ENCODE peak calls at places on chromosomes 6 and 20, in six cellular contexts. S is cardiac muscle cell, O is fibroblast of lung, F is spleen, A is tibial artery, D is HAP-1. B is an unnamed sample. For H3K36me3 and H3K4me1, the result is how much of the 10 kb centered on the place peaks cover.

GRCh38 chr20:6976535-6976934 is 209.0 kb downstream of the BMP2 start:
- DNase-seq in O (peak), A (no peak), D (no peak), F (no peak), S (no peak), B (no peak)

GRCh38 chr20:42979720-42980119 is 210.0 kb downstream of the PTPRT start:
- DNase-seq in S (no peak), O (no peak), F (no peak), D (no peak), A (no peak), B (no peak)

GRCh38 chr6:90083891-90084290 is 189.6 kb downstream of the GJA10 start:
- DNase-seq in S (no peak), F (peak), D (no peak), O (no peak), A (no peak), B (no peak)

GRCh38 chr6:47915017-47915416 is 133.2 kb downstream of the OPN5 start:
- DNase-seq in D (peak), A (no peak), O (no peak), F (no peak), S (no peak), B (no peak)

GRCh38 chr6:167660944-167661343 is 165.8 kb upstream of the AFDN start:
- DNase-seq in S (no peak), O (no peak), A (no peak), F (peak), D (no peak), B (no peak)

GRCh38 chr6:39428152-39428551 is 105.7 kb upstream of the KCNK16 start:
- DNase-seq in A (no peak), O (no peak), S (no peak), D (no peak), F (no peak), B (no peak)

GRCh38 chr6:140731741-140732140 is 1357.3 kb upstream of the CITED2 start:
- DNase-seq in F (no peak), D (no peak), S (peak), A (no peak), O (peak), B (no peak)

GRCh38 chr20:63741676-63742380 is 2.3 kb downstream of the SLC2A4RG start:
- DNase-seq in O (no peak), S (no peak), F (peak), D (no peak), A (no peak), B (peak)

GRCh38 chr20:15802020-15802419 is 771.2 kb downstream of the KIF16B start:
- DNase-seq in O (no peak), F (no peak), D (no peak), A (no peak), S (no peak), B (no peak)

GRCh38 chr20:43537921-43538854 is 20.6 kb upstream of the SGK2 start:
- DNase-seq in F (no peak), O (peak), S (peak), A (peak), D (peak), B (peak)

GRCh38 chr6:30707281-30707850 is 9.7 kb downstream of the MDC1 start:
- DNase-seq in O (no peak), S (no peak), F (peak), A (no peak), D (no peak), B (no peak)

GRCh38 chr6:14770572-14770971 is 475.3 kb upstream of the JARID2 start:
- DNase-seq in F (no peak), D (no peak), O (peak), A (no peak), S (peak), B (no peak)

GRCh38 chr20:1898496-1899168 is 3.4 kb downstream of the SIRPA start:
- DNase-seq in D (no peak), F (no peak), O (no peak), S (peak), A (no peak), B (no peak)

GRCh38 chr6:85792278-85792677 is 149.6 kb upstream of the SYNCRIP start:
- DNase-seq in D (no peak), A (no peak), S (no peak), O (no peak), F (no peak), B (no peak)

GRCh38 chr6:50249493-50249892 is 199.8 kb upstream of the DEFB112 start:
- DNase-seq in D (no peak), A (no peak), S (no peak), O (peak), F (no peak), B (no peak)

GRCh38 chr6:11143394-11144371 is 32.2 kb upstream of the ERVFRD-1 start:
- DNase-seq in O (peak), S (peak), D (no peak), A (peak), F (peak), B (no peak)

GRCh38 chr20:19435820-19436219 is 223.4 kb downstream of the SLC24A3 start:
- DNase-seq in D (no peak), S (no peak), A (no peak), F (no peak), O (no peak), B (no peak)

GRCh38 chr6:111207141-111207858 is 120.0 kb downstream of the SLC16A10 start:
- DNase-seq in O (no peak), S (peak), A (no peak), F (no peak), D (no peak), B (no peak)

GRCh38 chr6:107491791-107492674 is 2.1 kb downstream of the SOBP start:
- DNase-seq in S (peak), D (no peak), F (no peak), O (peak), A (peak), B (peak)

GRCh38 chr6:33766921-33767700 is 20.4 kb upstream of the IP6K3 start:
- DNase-seq in A (no peak), S (no peak), F (no peak), D (no peak), O (no peak), B (no peak)

GRCh38 chr6:139925894-139926641 is 551.6 kb upstream of the CITED2 start:
- DNase-seq in F (no peak), S (peak), O (peak), D (no peak), A (peak), B (no peak)

GRCh38 chr20:61806995-61807394 is 258.7 kb downstream of the TAF4 start:
- DNase-seq in O (no peak), F (peak), A (no peak), S (no peak), D (no peak), B (no peak)

GRCh38 chr6:150539111-150539510 is 60.6 kb upstream of the PLEKHG1 start:
- DNase-seq in A (no peak), F (no peak), D (no peak), O (no peak), S (no peak), B (no peak)

GRCh38 chr20:37711987-37712961 is 18.4 kb downstream of the CTNNBL1 start:
- DNase-seq in F (no peak), S (no peak), D (no peak), A (no peak), O (no peak), B (no peak)

GRCh38 chr6:17556014-17556413 is 44.1 kb upstream of the FAM8A1 start:
- DNase-seq in O (peak), S (no peak), D (no peak), A (no peak), F (no peak), B (no peak)

GRCh38 chr6:44787254-44787844 is 399.8 kb downstream of the CDC5L start:
- DNase-seq in D (no peak), A (no peak), F (no peak), S (no peak), O (no peak), B (no peak)

GRCh38 chr20:47875302-47876025 is 90.2 kb upstream of the SULF2 start:
- DNase-seq in F (no peak), O (no peak), A (no peak), S (peak), D (no peak), B (no peak)

GRCh38 chr20:17680836-17681740 is 954 bp downstream of the RRBP1 start:
- DNase-seq in A (peak), O (peak), F (peak), S (peak), D (peak), B (peak)

GRCh38 chr6:125154184-125155135 is 887 bp downstream of the TPD52L1 start:
- DNase-seq in D (peak), S (no peak), O (no peak), F (peak), A (peak), B (peak)

GRCh38 chr20:36147707-36148106 is 6.8 kb upstream of the EPB41L1 start:
- DNase-seq in A (peak), O (peak), D (no peak), F (no peak), S (peak), B (no peak)

GRCh38 chr6:22928775-22929174 is 359.4 kb downstream of the HDGFL1 start:
- DNase-seq in O (no peak), D (no peak), F (no peak), A (no peak), S (no peak), B (no peak)

GRCh38 chr6:30548375-30548774 is 7.9 kb downstream of the GNL1 start:
- DNase-seq in A (no peak), D (no peak), F (no peak), O (peak), S (no peak), B (no peak)

GRCh38 chr6:130935978-130936377 is 108.8 kb downstream of the SMLR1 start:
- DNase-seq in S (no peak), A (no peak), O (no peak), F (no peak), D (peak), B (no peak)

GRCh38 chr20:62437430-62437829 is 10.1 kb upstream of the RBBP8NL start:
- DNase-seq in S (no peak), D (no peak), F (no peak), A (no peak), O (no peak), B (no peak)

GRCh38 chr20:32969356-32970114 is 34.7 kb downstream of the SUN5 start:
- DNase-seq in A (no peak), S (no peak), D (no peak), O (no peak), F (peak), B (no peak)

GRCh38 chr6:11354019-11354418 is 121.6 kb upstream of the NEDD9 start:
- DNase-seq in F (no peak), A (peak), D (peak), O (peak), S (peak), B (no peak)

GRCh38 chr6:83609248-83609647 is 96.9 kb downstream of the PRSS35 start:
- DNase-seq in S (no peak), F (no peak), A (no peak), O (no peak), D (no peak), B (no peak)

GRCh38 chr6:108133594-108134179 is 32.1 kb upstream of the NR2E1 start:
- DNase-seq in F (peak), D (peak), O (peak), A (peak), S (peak), B (peak)

GRCh38 chr6:96947055-96947454 is 22.5 kb downstream of the KLHL32 start:
- DNase-seq in F (no peak), S (no peak), O (no peak), A (no peak), D (no peak), B (no peak)

GRCh38 chr20:40207618-40208017 is 481.4 kb downstream of the MAFB start:
- DNase-seq in S (peak), O (no peak), A (no peak), D (no peak), F (no peak), B (no peak)

GRCh38 chr20:34281177-34281576 is 22.0 kb downstream of the AHCY start:
- DNase-seq in D (no peak), F (no peak), O (no peak), A (no peak), S (no peak), B (no peak)

GRCh38 chr20:34285450-34285849 is 17.7 kb downstream of the AHCY start:
- DNase-seq in A (no peak), O (no peak), F (no peak), S (no peak), D (no peak), B (no peak)

GRCh38 chr20:34283844-34284243 is 19.3 kb downstream of the AHCY start:
- DNase-seq in A (no peak), O (no peak), F (no peak), S (no peak), D (no peak), B (no peak)
- H3K36me3 ChIP-seq in A (half or more), O (under half), F (half or more), S (half or more), D (half or more), B (under half)

DNA sequence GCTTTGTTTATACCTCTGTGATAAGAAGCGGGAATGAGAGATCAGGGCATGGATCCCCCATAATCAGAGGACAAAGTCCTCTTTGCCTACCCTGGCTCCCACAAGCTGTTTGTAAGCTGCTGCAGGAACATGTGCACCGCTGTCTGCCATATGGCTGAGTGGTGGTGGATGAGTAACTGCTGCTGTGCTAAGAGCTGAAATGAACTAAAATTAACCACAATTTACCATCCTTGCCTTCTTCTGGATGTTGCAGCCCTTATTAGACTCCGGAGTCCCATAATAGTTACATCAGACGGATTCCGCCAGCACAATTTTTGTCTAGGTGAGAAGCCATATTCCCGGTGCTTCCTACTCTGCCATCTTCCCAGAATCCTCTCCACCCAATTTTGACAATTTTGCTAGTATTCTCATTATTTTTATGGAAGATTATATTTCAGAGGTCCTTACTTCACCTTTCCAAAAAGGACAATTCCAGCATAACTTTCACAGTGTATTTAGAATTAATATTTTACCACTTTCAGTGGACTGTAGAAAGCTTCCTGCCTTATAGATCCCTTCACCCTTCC is 6.0 kb upstream of the CMTR1 start:
- DNase-seq in S (no peak), A (no peak), F (no peak), D (no peak), O (peak), B (no peak)
- H3K4me1 ChIP-seq in S (under half), A (under half), F (under half), D (under half), O (under half), B (under half)

DNA sequence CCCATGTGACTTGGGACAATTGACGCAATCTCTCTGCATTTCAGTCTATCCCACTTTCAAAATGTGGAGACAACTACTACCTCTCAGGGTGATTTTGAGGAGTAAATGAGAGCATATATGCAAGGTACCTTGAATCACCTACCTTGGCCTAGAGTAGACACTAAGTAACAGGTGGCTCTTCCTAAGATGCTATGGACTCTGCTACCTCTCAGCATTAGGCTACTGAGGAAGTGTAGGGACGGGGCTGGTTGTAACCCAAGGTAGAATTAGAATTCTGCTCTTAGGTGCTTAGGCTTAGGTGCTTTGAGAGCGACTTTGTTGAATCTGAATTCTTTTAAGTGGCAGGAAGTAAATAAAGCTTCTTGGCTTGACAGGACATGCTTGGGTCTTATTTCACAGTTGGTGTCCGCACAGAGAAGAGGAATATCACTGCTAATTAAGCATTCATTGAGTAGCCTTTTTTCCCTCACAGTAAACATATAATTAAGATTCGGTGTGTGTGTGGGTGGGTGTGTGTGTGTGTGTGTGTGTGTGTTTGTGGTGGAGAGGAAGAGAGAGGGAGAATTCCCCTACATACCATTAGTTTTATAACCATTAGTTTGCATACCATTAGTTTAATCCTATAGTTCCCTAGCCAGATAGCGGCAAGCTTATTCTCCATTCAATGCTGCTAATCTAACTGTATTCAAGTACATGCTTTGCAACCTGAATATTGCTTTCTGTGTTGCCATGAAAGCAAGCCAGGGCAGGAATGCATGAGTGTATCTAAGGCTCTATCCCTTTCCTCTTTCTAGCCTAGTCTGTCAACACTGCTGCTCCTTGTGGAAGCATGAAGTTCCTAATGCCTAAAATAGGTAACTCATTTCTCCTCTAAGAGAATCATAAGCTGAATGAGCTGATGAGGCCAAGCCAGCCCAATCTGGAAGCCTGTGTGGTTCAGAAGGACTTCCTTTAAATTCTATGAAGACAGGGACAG is 112.5 kb downstream of the IPCEF1 start:
- DNase-seq in F (no peak), O (no peak), A (no peak), D (peak), S (no peak), B (no peak)
- H3K4me3 ChIP-seq in F (no peak), O (no peak), A (no peak), D (no peak), S (no peak), B (no peak)

DNA sequence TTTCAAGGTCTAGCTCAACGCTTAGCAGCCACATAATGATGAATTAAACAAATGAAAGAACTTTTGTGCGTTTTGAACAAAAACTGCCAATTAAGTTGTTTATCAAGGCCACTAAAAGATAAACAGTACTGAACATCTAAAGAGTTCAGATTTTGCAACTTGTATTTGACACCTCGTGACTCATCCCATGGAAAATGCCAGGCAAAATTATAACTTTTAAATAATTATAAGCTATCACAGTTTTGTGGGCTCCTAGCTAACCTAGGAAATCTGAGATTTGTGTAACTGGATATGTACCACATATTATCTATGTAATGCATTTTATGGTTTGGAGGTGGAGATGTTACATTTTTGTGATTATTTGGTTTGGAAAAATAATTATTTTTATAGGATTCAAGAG is 9.6 kb upstream of the BAG2 start:
- DNase-seq in A (no peak), F (no peak), D (no peak), S (no peak), O (peak), B (no peak)
- H3K36me3 ChIP-seq in A (half or more), F (half or more), D (under half), S (under half), O (under half), B (under half)

GRCh38 chr20:31604567-31605030 is 490 bp upstream of the ID1 start:
- DNase-seq in O (no peak), F (no peak), A (no peak), D (no peak), S (no peak), B (no peak)
- H3K4me1 ChIP-seq in O (under half), F (half or more), A (under half), D (under half), S (under half), B (under half)

GRCh38 chr20:45912344-45912682 is 358 bp upstream of the PLTP start:
- DNase-seq in A (no peak), D (no peak), O (no peak), S (no peak), F (no peak), B (no peak)
- H3K4me3 ChIP-seq in A (peak), D (peak), O (no peak), S (peak), F (peak), B (peak)

GRCh38 chr6:163331245-163331644 is 83.3 kb upstream of the QKI start:
- DNase-seq in F (no peak), D (no peak), A (no peak), O (no peak), S (no peak), B (no peak)
- H3K36me3 ChIP-seq in F (under half), D (under half), A (under half), O (under half), S (under half), B (under half)

DNA sequence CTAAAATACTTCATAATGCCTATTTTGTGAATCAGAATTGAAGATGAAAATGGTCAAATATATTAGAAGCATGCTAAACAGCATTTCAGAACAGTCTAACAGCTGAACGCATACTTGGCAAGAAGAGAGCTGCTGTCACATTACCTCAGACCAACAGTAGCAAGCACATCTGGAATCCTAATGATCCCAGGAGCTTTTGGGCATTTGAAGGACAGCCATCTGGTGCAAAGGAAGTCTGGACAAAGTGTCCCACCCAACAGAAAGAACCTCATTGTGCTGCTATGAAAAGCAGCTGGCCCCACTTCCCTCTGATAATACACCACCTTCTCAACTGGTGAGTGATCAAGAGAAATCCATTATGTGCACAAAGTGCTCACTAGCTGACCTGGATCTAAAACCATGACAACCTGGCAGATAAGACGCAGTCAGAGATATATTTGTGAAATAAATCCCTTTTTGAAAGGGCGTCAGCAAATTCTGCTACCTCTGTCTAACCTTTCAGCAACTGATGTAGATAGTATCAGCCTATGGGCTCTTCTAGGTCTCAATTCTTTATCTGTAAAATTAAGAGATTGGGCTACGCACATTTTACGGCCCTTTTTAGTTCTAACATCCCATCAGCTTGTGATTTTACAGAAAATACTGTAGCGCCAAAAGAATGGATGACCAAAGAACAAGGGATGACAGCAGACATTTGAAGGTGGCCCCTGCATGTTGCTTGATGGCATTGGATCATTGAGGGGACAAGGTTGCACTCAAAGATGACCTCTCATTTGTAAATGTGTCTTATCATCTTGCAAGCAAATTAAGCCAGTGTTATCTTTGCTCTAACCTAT is 78.7 kb downstream of the SGK1 start:
- DNase-seq in O (no peak), D (no peak), S (peak), A (no peak), F (no peak), B (no peak)
- H3K4me1 ChIP-seq in O (under half), D (under half), S (under half), A (under half), F (half or more), B (under half)

B was measured in ovary.